ENCODE peak calls at places on chromosome 19, in nine cellular contexts. I is caudate nucleus; W is EL; B is stimulated activated CD4-positive, alpha-beta T cell treated with anti-CD3 and anti-CD28 coated beads, Interleukin-12 subunit alpha, Interleukin-12 subunit beta, amount 100 ng/mL, for 24 hours; Y is amygdala; A is CMK; U is kidney glomerular epithelial cell; K is CD4-positive, CD25-positive, alpha-beta regulatory T cell; C is HS-5. P is an unnamed sample.

GRCh38 chr19:40947573-40947972 is 43.5 kb upstream of the CYP2B6 start:
- DNase-seq in K (no peak), W (no peak), Y (no peak), U (no peak), A (no peak), B (no peak), I (no peak), C (no peak), P (no peak)

GRCh38 chr19:35742121-35742724 is at the start of gene IGFLR1:
- DNase-seq in W (no peak), I (no peak), K (peak; percentile 46), A (no peak), C (no peak), U (no peak), B (peak; percentile 50), Y (no peak), P (no peak)

GRCh38 chr19:3964256-3965194 is 6.4 kb downstream of the DAPK3 start:
- DNase-seq in A (no peak), U (no peak), C (no peak), W (no peak), B (no peak), I (no peak), Y (no peak), K (no peak), P (no peak)

GRCh38 chr19:58305932-58306323 is 751 bp downstream of the ERVK3-1 start:
- DNase-seq in K (no peak), A (no peak), B (no peak), U (no peak), Y (no peak), W (peak; percentile 4), I (no peak), C (no peak), P (no peak)

GRCh38 chr19:2462635-2463421 is 6.1 kb upstream of the LMNB2 start:
- DNase-seq in Y (peak; percentile 80), C (peak; percentile 76), A (no peak), B (no peak), W (peak; percentile 98), K (no peak), I (peak; percentile 58), U (peak; percentile 63), P (peak; percentile 76)

GRCh38 chr19:38089440-38089839 is 134.6 kb downstream of the DPF1 start:
- DNase-seq in C (no peak), U (no peak), Y (no peak), K (no peak), B (no peak), I (no peak), W (no peak), A (no peak), P (no peak)

GRCh38 chr19:9945319-9945966 is 9.1 kb upstream of the OLFM2 start:
- DNase-seq in Y (peak; percentile 45), C (peak; percentile 98), A (no peak), B (no peak), U (peak; percentile 89), K (no peak), I (peak; percentile 67), W (peak; percentile 99), P (no peak)

GRCh38 chr19:9342610-9343304 is 18.8 kb downstream of the ZNF559 start:
- DNase-seq in W (no peak), Y (no peak), C (no peak), U (no peak), K (no peak), B (no peak), I (no peak), A (no peak), P (no peak)

GRCh38 chr19:39474139-39474620 is 6.5 kb upstream of the TIMM50 start:
- DNase-seq in I (no peak), Y (peak; percentile 43), C (no peak), A (no peak), B (peak; percentile 43), W (peak; percentile 21), U (no peak), K (peak; percentile 57), P (peak; percentile 13)

GRCh38 chr19:5172859-5173577 is 167.6 kb downstream of the PTPRS start:
- DNase-seq in W (peak; percentile 100), C (peak; percentile 97), U (peak; percentile 48), K (no peak), A (no peak), Y (no peak), B (no peak), I (peak; percentile 5), P (no peak)

GRCh38 chr19:57031156-57031555 is 88.6 kb upstream of the USP29 start:
- DNase-seq in U (no peak), I (no peak), K (no peak), A (no peak), B (no peak), W (no peak), C (no peak), Y (no peak), P (no peak)

GRCh38 chr19:52871466-52871865 is 14.0 kb upstream of the ZNF468 start:
- DNase-seq in I (no peak), C (no peak), K (no peak), U (no peak), B (no peak), A (no peak), W (no peak), Y (no peak), P (no peak)

GRCh38 chr19:44582581-44583265 is 30.6 kb upstream of the IGSF23 start:
- DNase-seq in Y (no peak), K (no peak), W (peak; percentile 43), U (no peak), I (no peak), A (no peak), B (no peak), C (no peak), P (no peak)

GRCh38 chr19:38224014-38224862 is at the start of gene DPF1:
- DNase-seq in U (peak; percentile 56), A (peak; percentile 70), Y (peak; percentile 73), B (peak; percentile 17), W (peak; percentile 84), I (peak; percentile 33), C (no peak), K (peak; percentile 24), P (peak; percentile 88)

GRCh38 chr19:39444598-39445257 is 654 bp upstream of the SUPT5H start:
- DNase-seq in B (no peak), Y (no peak), A (no peak), I (no peak), U (no peak), W (peak; percentile 31), K (no peak), C (no peak), P (no peak)

GRCh38 chr19:32224371-32225244 is 120.8 kb upstream of the ZNF507 start:
- DNase-seq in U (peak; percentile 9), A (peak; percentile 9), W (peak; percentile 30), B (peak; percentile 24), Y (peak; percentile 55), C (no peak), I (no peak), K (peak; percentile 14), P (no peak)

GRCh38 chr19:19094513-19094912 is 30.7 kb downstream of the SLC25A42 start:
- DNase-seq in B (no peak), U (no peak), Y (no peak), I (no peak), K (no peak), W (no peak), C (no peak), A (no peak), P (no peak)

GRCh38 chr19:35166100-35167063 is 11.8 kb downstream of the FXYD5 start:
- DNase-seq in Y (no peak), K (no peak), B (no peak), C (no peak), U (no peak), I (no peak), A (no peak), W (no peak), P (no peak)

GRCh38 chr19:10543059-10543419 is 665 bp upstream of the ATG4D start:
- DNase-seq in W (no peak), C (no peak), U (no peak), Y (no peak), K (no peak), I (no peak), B (no peak), A (no peak), P (peak; percentile 82)

GRCh38 chr19:12867120-12868099 is 13.8 kb downstream of the DNASE2 start:
- DNase-seq in U (peak; percentile 13), A (peak; percentile 71), K (peak; percentile 60), W (peak; percentile 72), B (peak; percentile 43), C (no peak), I (no peak), Y (no peak), P (no peak)

GRCh38 chr19:37988758-37989635 is 82.0 kb downstream of the SIPA1L3 start:
- DNase-seq in I (no peak), K (no peak), A (no peak), C (no peak), B (no peak), U (no peak), Y (no peak), W (no peak), P (no peak)

GRCh38 chr19:1382250-1382649 is 1.5 kb upstream of the NDUFS7 start:
- DNase-seq in K (no peak), U (no peak), Y (no peak), C (no peak), I (no peak), A (no peak), B (no peak), W (no peak), P (no peak)

P was measured in NCI-H2171.